ENCODE peak calls at places on chromosomes 16 and 17, in four cellular contexts. M is IMR-90, O is H1, P is GM12878. B is an unnamed sample.

GRCh38 chr17:37110012-37110701 is 161.4 kb downstream of the AATF start:
- DNase-seq in M (no peak), O (no peak), P (no peak), B (no peak)

GRCh38 chr16:83692224-83692623 is 115.6 kb upstream of the HSBP1 start:
- DNase-seq in M (no peak), O (no peak), P (no peak), B (no peak)

GRCh38 chr16:83113317-83113716 is 486.5 kb downstream of the CDH13 start:
- DNase-seq in M (peak), O (no peak), P (no peak), B (peak)

GRCh38 chr16:3256876-3257465 is 538 bp upstream of the MEFV start:
- DNase-seq in M (peak), O (no peak), P (no peak), B (no peak)

GRCh38 chr17:67386965-67387551 is 10.0 kb downstream of the PITPNC1 start:
- DNase-seq in M (peak), O (no peak), P (no peak), B (peak)

GRCh38 chr17:35255316-35255715 is 12.4 kb downstream of the SLFN5 start:
- DNase-seq in M (no peak), O (no peak), P (no peak), B (no peak)

GRCh38 chr17:67891481-67892119 is 66.3 kb downstream of the BPTF start:
- DNase-seq in M (peak), O (no peak), P (no peak), B (no peak)

GRCh38 chr17:14579716-14580115 is 278.8 kb downstream of the HS3ST3B1 start:
- DNase-seq in M (no peak), O (no peak), P (no peak), B (no peak)

GRCh38 chr16:9139965-9140364 is 48.5 kb downstream of the HAPSTR1 start:
- DNase-seq in M (peak), O (no peak), P (no peak), B (peak)

GRCh38 chr16:57601801-57602478 is 26.5 kb upstream of the ADGRG1 start:
- DNase-seq in M (no peak), O (no peak), P (peak), B (peak)

GRCh38 chr17:43175213-43176118 is 4.5 kb downstream of the NBR1 start:
- DNase-seq in M (peak), O (no peak), P (no peak), B (no peak)
- TF ChIP-seq RFX5 in M (no peak), O (no peak), P (no peak), B (no peak)

DNA sequence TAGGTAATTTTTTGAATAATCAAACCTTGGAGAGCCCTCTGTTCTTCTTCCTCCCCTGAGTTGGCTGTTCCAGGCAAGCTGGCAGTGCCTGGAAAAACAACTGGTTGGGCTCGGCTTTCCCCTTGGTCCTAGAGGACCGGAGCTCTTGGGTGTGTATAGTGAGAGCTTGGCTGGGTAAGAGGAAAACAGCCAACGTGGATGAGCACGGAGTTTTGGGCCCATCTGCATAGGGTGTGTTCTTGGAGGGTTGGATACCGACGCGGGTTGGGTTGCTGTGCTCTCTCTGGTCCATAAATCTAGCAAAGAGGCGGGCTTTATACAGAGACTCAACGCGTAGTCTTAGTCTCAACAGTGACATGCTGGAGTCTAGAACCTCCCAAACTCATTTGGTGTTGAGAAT is 23.2 kb downstream of the ITGB3 start:
- DNase-seq in M (peak), O (no peak), P (no peak), B (no peak)
- TF ChIP-seq CHD1 in M (no peak), O (no peak), P (no peak), B (no peak)

GRCh38 chr17:28967240-28968135 is 16.2 kb upstream of the PHF12 start:
- DNase-seq in M (no peak), O (no peak), P (no peak), B (no peak)
- TF ChIP-seq RFX5 in M (no peak), O (no peak), P (no peak), B (no peak)

GRCh38 chr17:21705021-21705601 is 12.8 kb downstream of the KCNJ18 start:
- DNase-seq in M (no peak), O (no peak), P (no peak), B (no peak)
- TF ChIP-seq CHD1 in M (no peak), O (no peak), P (no peak), B (no peak)

DNA sequence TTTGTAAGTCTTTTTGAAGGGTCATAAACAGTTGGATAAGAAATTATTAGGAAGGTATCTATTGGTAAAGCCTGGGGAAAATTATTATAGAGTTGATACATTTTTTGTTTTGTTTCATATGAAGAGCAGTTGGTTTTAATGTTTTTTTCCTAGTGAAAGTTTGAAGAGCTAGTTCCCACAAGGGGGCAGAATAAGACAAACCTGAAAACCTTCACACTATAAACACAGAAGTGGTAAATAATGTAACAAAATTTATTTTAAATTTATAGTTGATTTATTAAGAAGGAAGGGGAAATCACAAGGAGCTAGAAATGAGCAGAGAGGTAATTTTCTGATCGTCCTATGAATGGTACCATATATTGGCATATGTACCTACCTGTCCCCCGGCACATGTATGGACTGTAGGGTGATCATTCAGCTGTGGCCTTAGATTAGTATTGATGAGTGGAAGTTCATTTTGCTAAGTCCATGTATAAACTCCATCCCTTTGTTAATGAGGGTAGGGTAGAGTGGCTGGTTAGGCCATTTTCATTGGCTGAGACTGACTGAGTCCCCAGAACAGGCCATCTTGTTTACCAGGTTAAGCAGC is 116.3 kb downstream of the TANC2 start:
- DNase-seq in M (peak), O (no peak), P (no peak), B (no peak)
- TF ChIP-seq RFX5 in M (no peak), O (no peak), P (no peak), B (no peak)

B was measured in K562.